ENCODE peak calls at places on chromosomes 3 and 15, in five cellular contexts. One of them, this sample, is unnamed.

GRCh38 chr3:146269271-146269670 is 18.4 kb upstream of the PLSCR4 start:
- DNase-seq in GM04504: no peak
- DNase-seq in activated CD8-positive, alpha-beta memory T cell treated with anti-CD3 and anti-CD28 coated beads, Interleukin-2, amount 10 ng/mL, durations not matched to agents 7 days and 5 days: no peak
- DNase-seq in Right ventricle myocardium superior: no peak
- DNase-seq in neuronal stem cell: no peak
- DNase-seq in this sample: no peak

GRCh38 chr15:52112203-52112750 is 298 bp downstream of the BCL2L10 start:
- DNase-seq in GM04504: no peak
- DNase-seq in activated CD8-positive, alpha-beta memory T cell treated with anti-CD3 and anti-CD28 coated beads, Interleukin-2, amount 10 ng/mL, durations not matched to agents 7 days and 5 days: peak; percentile 54
- DNase-seq in Right ventricle myocardium superior: peak; percentile 51
- DNase-seq in neuronal stem cell: no peak
- DNase-seq in this sample: no peak

GRCh38 chr3:192273001-192273400 is 454.3 kb downstream of the FGF12 start:
- DNase-seq in GM04504: no peak
- DNase-seq in activated CD8-positive, alpha-beta memory T cell treated with anti-CD3 and anti-CD28 coated beads, Interleukin-2, amount 10 ng/mL, durations not matched to agents 7 days and 5 days: no peak
- DNase-seq in Right ventricle myocardium superior: no peak
- DNase-seq in neuronal stem cell: no peak
- DNase-seq in this sample: no peak

GRCh38 chr15:48547305-48547704 is 98.2 kb downstream of the FBN1 start:
- DNase-seq in GM04504: no peak
- DNase-seq in activated CD8-positive, alpha-beta memory T cell treated with anti-CD3 and anti-CD28 coated beads, Interleukin-2, amount 10 ng/mL, durations not matched to agents 7 days and 5 days: no peak
- DNase-seq in Right ventricle myocardium superior: no peak
- DNase-seq in neuronal stem cell: no peak
- DNase-seq in this sample: no peak

GRCh38 chr15:37059051-37059450 is 41.3 kb downstream of the MEIS2 start:
- DNase-seq in GM04504: peak; percentile 54
- DNase-seq in activated CD8-positive, alpha-beta memory T cell treated with anti-CD3 and anti-CD28 coated beads, Interleukin-2, amount 10 ng/mL, durations not matched to agents 7 days and 5 days: no peak
- DNase-seq in Right ventricle myocardium superior: no peak
- DNase-seq in neuronal stem cell: no peak
- DNase-seq in this sample: no peak

GRCh38 chr15:100095896-100096600 is 245.7 kb downstream of the ADAMTS17 start:
- DNase-seq in GM04504: no peak
- DNase-seq in activated CD8-positive, alpha-beta memory T cell treated with anti-CD3 and anti-CD28 coated beads, Interleukin-2, amount 10 ng/mL, durations not matched to agents 7 days and 5 days: peak; percentile 25
- DNase-seq in Right ventricle myocardium superior: no peak
- DNase-seq in neuronal stem cell: no peak
- DNase-seq in this sample: no peak

GRCh38 chr3:189188466-189188865 is 16.7 kb downstream of the TPRG1 start:
- DNase-seq in GM04504: no peak
- DNase-seq in activated CD8-positive, alpha-beta memory T cell treated with anti-CD3 and anti-CD28 coated beads, Interleukin-2, amount 10 ng/mL, durations not matched to agents 7 days and 5 days: no peak
- DNase-seq in Right ventricle myocardium superior: no peak
- DNase-seq in neuronal stem cell: no peak
- DNase-seq in this sample: no peak

GRCh38 chr15:37017031-37017625 is 83.2 kb downstream of the MEIS2 start:
- DNase-seq in GM04504: no peak
- DNase-seq in activated CD8-positive, alpha-beta memory T cell treated with anti-CD3 and anti-CD28 coated beads, Interleukin-2, amount 10 ng/mL, durations not matched to agents 7 days and 5 days: no peak
- DNase-seq in Right ventricle myocardium superior: no peak
- DNase-seq in neuronal stem cell: no peak
- DNase-seq in this sample: no peak

GRCh38 chr3:123068227-123069020 is 1.6 kb downstream of the PDIA5 start:
- DNase-seq in GM04504: no peak
- DNase-seq in activated CD8-positive, alpha-beta memory T cell treated with anti-CD3 and anti-CD28 coated beads, Interleukin-2, amount 10 ng/mL, durations not matched to agents 7 days and 5 days: no peak
- DNase-seq in Right ventricle myocardium superior: no peak
- DNase-seq in neuronal stem cell: no peak
- DNase-seq in this sample: no peak

GRCh38 chr15:49290204-49290603 is 120.2 kb downstream of the GALK2 start:
- DNase-seq in GM04504: no peak
- DNase-seq in activated CD8-positive, alpha-beta memory T cell treated with anti-CD3 and anti-CD28 coated beads, Interleukin-2, amount 10 ng/mL, durations not matched to agents 7 days and 5 days: no peak
- DNase-seq in Right ventricle myocardium superior: no peak
- DNase-seq in neuronal stem cell: no peak
- DNase-seq in this sample: no peak

GRCh38 chr3:171375704-171376103 is 84.5 kb downstream of the TNIK start:
- DNase-seq in GM04504: no peak
- DNase-seq in activated CD8-positive, alpha-beta memory T cell treated with anti-CD3 and anti-CD28 coated beads, Interleukin-2, amount 10 ng/mL, durations not matched to agents 7 days and 5 days: no peak
- DNase-seq in Right ventricle myocardium superior: no peak
- DNase-seq in neuronal stem cell: no peak
- DNase-seq in this sample: no peak

GRCh38 chr3:154228561-154229216 is 95.6 kb downstream of the DHX36 start:
- DNase-seq in GM04504: no peak
- DNase-seq in activated CD8-positive, alpha-beta memory T cell treated with anti-CD3 and anti-CD28 coated beads, Interleukin-2, amount 10 ng/mL, durations not matched to agents 7 days and 5 days: no peak
- DNase-seq in Right ventricle myocardium superior: no peak
- DNase-seq in neuronal stem cell: no peak
- DNase-seq in this sample: no peak

GRCh38 chr15:69225355-69226027 is 65.1 kb downstream of the GLCE start:
- DNase-seq in GM04504: no peak
- DNase-seq in activated CD8-positive, alpha-beta memory T cell treated with anti-CD3 and anti-CD28 coated beads, Interleukin-2, amount 10 ng/mL, durations not matched to agents 7 days and 5 days: no peak
- DNase-seq in Right ventricle myocardium superior: no peak
- DNase-seq in neuronal stem cell: no peak
- DNase-seq in this sample: no peak

GRCh38 chr3:136883967-136884720 is 22.1 kb downstream of the NCK1 start:
- DNase-seq in GM04504: no peak
- DNase-seq in activated CD8-positive, alpha-beta memory T cell treated with anti-CD3 and anti-CD28 coated beads, Interleukin-2, amount 10 ng/mL, durations not matched to agents 7 days and 5 days: no peak
- DNase-seq in Right ventricle myocardium superior: no peak
- DNase-seq in neuronal stem cell: no peak
- DNase-seq in this sample: no peak

GRCh38 chr15:28923726-28924280 is 38.0 kb downstream of the APBA2 start:
- DNase-seq in GM04504: no peak
- DNase-seq in activated CD8-positive, alpha-beta memory T cell treated with anti-CD3 and anti-CD28 coated beads, Interleukin-2, amount 10 ng/mL, durations not matched to agents 7 days and 5 days: no peak
- DNase-seq in Right ventricle myocardium superior: no peak
- DNase-seq in neuronal stem cell: no peak
- DNase-seq in this sample: peak; percentile 35

GRCh38 chr15:70341566-70341965 is 243.8 kb upstream of the TLE3 start:
- DNase-seq in GM04504: no peak
- DNase-seq in activated CD8-positive, alpha-beta memory T cell treated with anti-CD3 and anti-CD28 coated beads, Interleukin-2, amount 10 ng/mL, durations not matched to agents 7 days and 5 days: no peak
- DNase-seq in Right ventricle myocardium superior: no peak
- DNase-seq in neuronal stem cell: no peak
- DNase-seq in this sample: no peak

GRCh38 chr15:91469627-91470567 is 369.8 kb downstream of the SV2B start:
- DNase-seq in GM04504: no peak
- DNase-seq in activated CD8-positive, alpha-beta memory T cell treated with anti-CD3 and anti-CD28 coated beads, Interleukin-2, amount 10 ng/mL, durations not matched to agents 7 days and 5 days: peak; percentile 89
- DNase-seq in Right ventricle myocardium superior: no peak
- DNase-seq in neuronal stem cell: no peak
- DNase-seq in this sample: no peak

GRCh38 chr3:179897241-179897640 is 139.5 kb downstream of the PEX5L start:
- DNase-seq in GM04504: no peak
- DNase-seq in activated CD8-positive, alpha-beta memory T cell treated with anti-CD3 and anti-CD28 coated beads, Interleukin-2, amount 10 ng/mL, durations not matched to agents 7 days and 5 days: no peak
- DNase-seq in Right ventricle myocardium superior: no peak
- DNase-seq in neuronal stem cell: no peak
- DNase-seq in this sample: no peak

GRCh38 chr3:108067768-108068167 is 23.1 kb downstream of the CD47 start:
- DNase-seq in GM04504: no peak
- DNase-seq in activated CD8-positive, alpha-beta memory T cell treated with anti-CD3 and anti-CD28 coated beads, Interleukin-2, amount 10 ng/mL, durations not matched to agents 7 days and 5 days: no peak
- DNase-seq in Right ventricle myocardium superior: no peak
- DNase-seq in neuronal stem cell: no peak
- DNase-seq in this sample: no peak

GRCh38 chr3:125306620-125307019 is 68.5 kb downstream of the ZNF148 start:
- DNase-seq in GM04504: no peak
- DNase-seq in activated CD8-positive, alpha-beta memory T cell treated with anti-CD3 and anti-CD28 coated beads, Interleukin-2, amount 10 ng/mL, durations not matched to agents 7 days and 5 days: no peak
- DNase-seq in Right ventricle myocardium superior: no peak
- DNase-seq in neuronal stem cell: no peak
- DNase-seq in this sample: no peak

GRCh38 chr3:140198242-140198641 is 263.3 kb downstream of the CLSTN2 start:
- DNase-seq in GM04504: no peak
- DNase-seq in activated CD8-positive, alpha-beta memory T cell treated with anti-CD3 and anti-CD28 coated beads, Interleukin-2, amount 10 ng/mL, durations not matched to agents 7 days and 5 days: no peak
- DNase-seq in Right ventricle myocardium superior: no peak
- DNase-seq in neuronal stem cell: no peak
- DNase-seq in this sample: no peak

GRCh38 chr3:137420198-137420995 is 343.7 kb upstream of the SOX14 start:
- DNase-seq in GM04504: no peak
- DNase-seq in activated CD8-positive, alpha-beta memory T cell treated with anti-CD3 and anti-CD28 coated beads, Interleukin-2, amount 10 ng/mL, durations not matched to agents 7 days and 5 days: no peak
- DNase-seq in Right ventricle myocardium superior: no peak
- DNase-seq in neuronal stem cell: no peak
- DNase-seq in this sample: no peak

GRCh38 chr15:85527907-85528306 is 147.5 kb downstream of the AKAP13 start:
- DNase-seq in GM04504: peak; percentile 83
- DNase-seq in activated CD8-positive, alpha-beta memory T cell treated with anti-CD3 and anti-CD28 coated beads, Interleukin-2, amount 10 ng/mL, durations not matched to agents 7 days and 5 days: no peak
- DNase-seq in Right ventricle myocardium superior: peak; percentile 42
- DNase-seq in neuronal stem cell: no peak
- DNase-seq in this sample: no peak

GRCh38 chr3:5309602-5310001 is 122.1 kb downstream of the EDEM1 start:
- DNase-seq in GM04504: no peak
- DNase-seq in activated CD8-positive, alpha-beta memory T cell treated with anti-CD3 and anti-CD28 coated beads, Interleukin-2, amount 10 ng/mL, durations not matched to agents 7 days and 5 days: no peak
- DNase-seq in Right ventricle myocardium superior: no peak
- DNase-seq in neuronal stem cell: no peak
- DNase-seq in this sample: no peak

GRCh38 chr15:29770796-29771195 is 51.5 kb downstream of the TJP1 start:
- DNase-seq in GM04504: no peak
- DNase-seq in activated CD8-positive, alpha-beta memory T cell treated with anti-CD3 and anti-CD28 coated beads, Interleukin-2, amount 10 ng/mL, durations not matched to agents 7 days and 5 days: no peak
- DNase-seq in Right ventricle myocardium superior: no peak
- DNase-seq in neuronal stem cell: no peak
- DNase-seq in this sample: no peak

GRCh38 chr3:104909188-104909587 is 457.5 kb upstream of the ALCAM start:
- DNase-seq in GM04504: peak; percentile 36
- DNase-seq in activated CD8-positive, alpha-beta memory T cell treated with anti-CD3 and anti-CD28 coated beads, Interleukin-2, amount 10 ng/mL, durations not matched to agents 7 days and 5 days: no peak
- DNase-seq in Right ventricle myocardium superior: no peak
- DNase-seq in neuronal stem cell: no peak
- DNase-seq in this sample: no peak

GRCh38 chr15:73352082-73352481 is 16.7 kb downstream of the HCN4 start:
- DNase-seq in GM04504: no peak
- DNase-seq in activated CD8-positive, alpha-beta memory T cell treated with anti-CD3 and anti-CD28 coated beads, Interleukin-2, amount 10 ng/mL, durations not matched to agents 7 days and 5 days: no peak
- DNase-seq in Right ventricle myocardium superior: peak; percentile 75
- DNase-seq in neuronal stem cell: no peak
- DNase-seq in this sample: no peak

GRCh38 chr15:72203507-72203837 is 5.9 kb upstream of the GRAMD2A start:
- DNase-seq in GM04504: peak; percentile 76
- DNase-seq in activated CD8-positive, alpha-beta memory T cell treated with anti-CD3 and anti-CD28 coated beads, Interleukin-2, amount 10 ng/mL, durations not matched to agents 7 days and 5 days: no peak
- DNase-seq in Right ventricle myocardium superior: peak; percentile 84
- DNase-seq in neuronal stem cell: no peak
- DNase-seq in this sample: peak; percentile 84

GRCh38 chr3:6168242-6168641 is 692.7 kb upstream of the GRM7 start:
- DNase-seq in GM04504: no peak
- DNase-seq in activated CD8-positive, alpha-beta memory T cell treated with anti-CD3 and anti-CD28 coated beads, Interleukin-2, amount 10 ng/mL, durations not matched to agents 7 days and 5 days: no peak
- DNase-seq in Right ventricle myocardium superior: no peak
- DNase-seq in neuronal stem cell: no peak
- DNase-seq in this sample: no peak

GRCh38 chr3:175885196-175885766 is 1026.1 kb downstream of the NAALADL2 start:
- DNase-seq in GM04504: no peak
- DNase-seq in activated CD8-positive, alpha-beta memory T cell treated with anti-CD3 and anti-CD28 coated beads, Interleukin-2, amount 10 ng/mL, durations not matched to agents 7 days and 5 days: no peak
- DNase-seq in Right ventricle myocardium superior: no peak
- DNase-seq in neuronal stem cell: no peak
- DNase-seq in this sample: no peak

GRCh38 chr3:66029443-66029842 is 9.3 kb downstream of the MAGI1 start:
- DNase-seq in GM04504: no peak
- DNase-seq in activated CD8-positive, alpha-beta memory T cell treated with anti-CD3 and anti-CD28 coated beads, Interleukin-2, amount 10 ng/mL, durations not matched to agents 7 days and 5 days: no peak
- DNase-seq in Right ventricle myocardium superior: no peak
- DNase-seq in neuronal stem cell: no peak
- DNase-seq in this sample: no peak

GRCh38 chr3:359672-360071 is 163.1 kb downstream of the CHL1 start:
- DNase-seq in GM04504: no peak
- DNase-seq in activated CD8-positive, alpha-beta memory T cell treated with anti-CD3 and anti-CD28 coated beads, Interleukin-2, amount 10 ng/mL, durations not matched to agents 7 days and 5 days: no peak
- DNase-seq in Right ventricle myocardium superior: no peak
- DNase-seq in neuronal stem cell: no peak
- DNase-seq in this sample: no peak

This sample was measured in sigmoid colon.